ENCODE peak calls at places on chromosomes 11 and 22, in four cellular contexts. One of them, this sample, is unnamed.

GRCh38 chr11:134701564-134702165 is 289.6 kb upstream of the B3GAT1 start:
- DNase-seq in prostate gland: no peak
- DNase-seq in progenitor cell of endocrine pancreas: no peak
- DNase-seq in heart left ventricle: no peak
- DNase-seq in this sample: no peak

GRCh38 chr11:111793863-111794262 is 27.7 kb upstream of the PPP2R1B start:
- DNase-seq in prostate gland: no peak
- DNase-seq in progenitor cell of endocrine pancreas: no peak
- DNase-seq in heart left ventricle: peak; percentile 59
- DNase-seq in this sample: no peak

GRCh38 chr11:9758676-9759518 is 95.0 kb downstream of the SWAP70 start:
- DNase-seq in prostate gland: peak; percentile 71
- DNase-seq in progenitor cell of endocrine pancreas: peak; percentile 52
- DNase-seq in heart left ventricle: peak; percentile 92
- DNase-seq in this sample: peak; percentile 64

GRCh38 chr11:96426356-96427103 is 36.7 kb downstream of the JRKL start:
- DNase-seq in prostate gland: no peak
- DNase-seq in progenitor cell of endocrine pancreas: no peak
- DNase-seq in heart left ventricle: no peak
- DNase-seq in this sample: no peak

GRCh38 chr11:61999141-61999975 is 31.9 kb upstream of the FTH1 start:
- DNase-seq in prostate gland: no peak
- DNase-seq in progenitor cell of endocrine pancreas: no peak
- DNase-seq in heart left ventricle: no peak
- DNase-seq in this sample: no peak

GRCh38 chr11:78417888-78418583 is 416 bp upstream of the GAB2 start:
- DNase-seq in prostate gland: peak; percentile 67
- DNase-seq in progenitor cell of endocrine pancreas: peak; percentile 90
- DNase-seq in heart left ventricle: peak; percentile 87
- DNase-seq in this sample: peak; percentile 92

GRCh38 chr11:3194016-3194816 is 24.4 kb downstream of the MRGPRG start:
- DNase-seq in prostate gland: no peak
- DNase-seq in progenitor cell of endocrine pancreas: no peak
- DNase-seq in heart left ventricle: peak; percentile 24
- DNase-seq in this sample: no peak

GRCh38 chr11:62806611-62807121 is 1.4 kb upstream of the NXF1 start:
- DNase-seq in prostate gland: no peak
- DNase-seq in progenitor cell of endocrine pancreas: no peak
- DNase-seq in heart left ventricle: peak; percentile 63
- DNase-seq in this sample: no peak

GRCh38 chr11:104968365-104968855 is at the start of gene CASP4:
- DNase-seq in prostate gland: peak; percentile 55
- DNase-seq in progenitor cell of endocrine pancreas: no peak
- DNase-seq in heart left ventricle: no peak
- DNase-seq in this sample: no peak

GRCh38 chr22:30460147-30460546 is 11.7 kb downstream of the SEC14L3 start:
- DNase-seq in prostate gland: peak; percentile 57
- DNase-seq in progenitor cell of endocrine pancreas: no peak
- DNase-seq in heart left ventricle: no peak
- DNase-seq in this sample: no peak

GRCh38 chr11:33970984-33971466 is 79.1 kb upstream of the LMO2 start:
- DNase-seq in prostate gland: peak; percentile 35
- DNase-seq in progenitor cell of endocrine pancreas: peak; percentile 10
- DNase-seq in heart left ventricle: peak; percentile 48
- DNase-seq in this sample: peak; percentile 54

GRCh38 chr11:34855754-34856095 is 60.5 kb downstream of the APIP start:
- DNase-seq in prostate gland: no peak
- DNase-seq in progenitor cell of endocrine pancreas: no peak
- DNase-seq in heart left ventricle: no peak
- DNase-seq in this sample: no peak

GRCh38 chr11:127993788-127994187 is 593.6 kb downstream of the ETS1 start:
- DNase-seq in prostate gland: no peak
- DNase-seq in progenitor cell of endocrine pancreas: no peak
- DNase-seq in heart left ventricle: no peak
- DNase-seq in this sample: no peak

GRCh38 chr22:39943941-39944624 is 16.1 kb upstream of the TMA7B start:
- DNase-seq in prostate gland: no peak
- DNase-seq in progenitor cell of endocrine pancreas: no peak
- DNase-seq in heart left ventricle: no peak
- DNase-seq in this sample: no peak

GRCh38 chr11:19419021-19419750 is 178.4 kb upstream of the E2F8 start:
- DNase-seq in prostate gland: no peak
- DNase-seq in progenitor cell of endocrine pancreas: no peak
- DNase-seq in heart left ventricle: no peak
- DNase-seq in this sample: no peak

GRCh38 chr11:19426022-19426718 is 185.4 kb upstream of the E2F8 start:
- DNase-seq in prostate gland: no peak
- DNase-seq in progenitor cell of endocrine pancreas: no peak
- DNase-seq in heart left ventricle: no peak
- DNase-seq in this sample: no peak

GRCh38 chr11:19421134-19421533 is 180.4 kb upstream of the E2F8 start:
- DNase-seq in prostate gland: no peak
- DNase-seq in progenitor cell of endocrine pancreas: no peak
- DNase-seq in heart left ventricle: no peak
- DNase-seq in this sample: no peak

GRCh38 chr11:19419813-19420212 is 179.1 kb upstream of the E2F8 start:
- DNase-seq in prostate gland: no peak
- DNase-seq in progenitor cell of endocrine pancreas: no peak
- DNase-seq in heart left ventricle: no peak
- DNase-seq in this sample: no peak

GRCh38 chr11:19422257-19422656 is 181.5 kb upstream of the E2F8 start:
- DNase-seq in prostate gland: no peak
- DNase-seq in progenitor cell of endocrine pancreas: no peak
- DNase-seq in heart left ventricle: no peak
- DNase-seq in this sample: no peak
- TF ChIP-seq CTCF in prostate gland: no peak
- TF ChIP-seq CTCF in progenitor cell of endocrine pancreas: no peak
- TF ChIP-seq CTCF in heart left ventricle: no peak
- TF ChIP-seq CTCF in this sample: no peak

DNA sequence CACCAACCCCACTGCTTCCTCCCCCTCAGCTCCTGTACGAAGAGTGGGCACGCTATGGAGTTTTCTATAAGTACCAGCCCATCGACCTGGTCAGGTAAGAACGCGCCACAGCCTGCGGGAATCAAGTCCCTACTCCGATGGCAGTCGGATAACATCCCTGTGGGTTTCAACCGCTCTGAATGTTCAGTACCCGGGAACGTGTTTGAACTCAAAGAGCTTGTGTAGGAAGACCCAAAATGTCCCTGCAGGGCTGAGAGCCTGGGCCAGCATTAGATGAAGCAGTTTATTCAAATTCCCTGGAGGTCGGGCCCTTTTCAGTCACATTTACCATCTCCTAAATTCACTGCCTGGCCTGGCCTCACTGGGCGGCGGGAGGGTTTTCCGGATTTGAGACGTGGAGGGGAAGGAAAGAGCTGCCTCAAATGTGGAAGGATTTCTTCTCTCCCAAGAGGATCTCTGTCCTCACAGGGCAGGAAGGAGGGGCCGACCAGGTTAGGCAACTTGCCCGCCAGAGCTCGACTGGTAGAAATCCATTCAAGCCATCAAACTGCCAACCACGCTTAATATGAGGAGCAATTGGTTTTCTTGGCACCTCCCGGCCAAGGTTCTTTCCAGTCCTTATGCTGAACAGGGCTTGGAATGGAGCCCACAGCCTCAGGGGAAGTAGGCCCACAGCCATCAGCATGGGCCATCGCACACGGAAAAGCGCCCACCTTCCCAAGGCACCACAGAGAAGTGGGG is 46.4 kb downstream of the ANO1 start:
- DNase-seq in prostate gland: peak; percentile 62
- DNase-seq in progenitor cell of endocrine pancreas: no peak
- DNase-seq in heart left ventricle: no peak
- DNase-seq in this sample: no peak
- TF ChIP-seq CTCF in prostate gland: no peak
- TF ChIP-seq CTCF in progenitor cell of endocrine pancreas: no peak
- TF ChIP-seq CTCF in heart left ventricle: no peak
- TF ChIP-seq CTCF in this sample: no peak

GRCh38 chr11:108121274-108122155 is at the start of gene ACAT1:
- DNase-seq in prostate gland: peak; percentile 94
- DNase-seq in progenitor cell of endocrine pancreas: peak; percentile 89
- DNase-seq in heart left ventricle: peak; percentile 99
- DNase-seq in this sample: peak; percentile 92
- TF ChIP-seq CTCF in prostate gland: peak; percentile 40
- TF ChIP-seq CTCF in progenitor cell of endocrine pancreas: peak; percentile 47
- TF ChIP-seq CTCF in heart left ventricle: peak; percentile 28
- TF ChIP-seq CTCF in this sample: peak; percentile 44

GRCh38 chr11:81444306-81444705 is 1289.4 kb downstream of the FAM181B start:
- DNase-seq in prostate gland: no peak
- DNase-seq in progenitor cell of endocrine pancreas: no peak
- DNase-seq in heart left ventricle: no peak
- DNase-seq in this sample: no peak
- TF ChIP-seq CTCF in prostate gland: no peak
- TF ChIP-seq CTCF in progenitor cell of endocrine pancreas: peak; percentile 42
- TF ChIP-seq CTCF in heart left ventricle: no peak
- TF ChIP-seq CTCF in this sample: no peak

DNA sequence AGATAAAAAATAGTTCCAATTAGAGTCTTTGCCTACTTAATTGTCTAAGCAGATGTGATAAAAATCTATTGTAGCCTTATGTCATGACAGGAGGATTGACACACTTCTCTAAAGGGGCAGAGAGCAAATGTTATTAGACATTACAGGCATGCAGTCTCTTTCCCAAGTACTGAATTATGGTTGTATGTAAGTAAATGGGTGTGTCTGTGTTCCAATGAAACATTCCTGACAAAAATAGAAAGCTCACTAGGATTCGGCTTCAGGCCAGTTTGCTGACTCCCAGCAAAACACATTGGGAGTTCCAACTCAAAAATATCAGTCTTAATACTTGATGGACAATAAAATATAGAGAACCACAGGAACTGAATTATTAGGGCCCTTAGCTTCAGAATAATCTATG is 1480.4 kb downstream of the FAM181B start:
- DNase-seq in prostate gland: no peak
- DNase-seq in progenitor cell of endocrine pancreas: no peak
- DNase-seq in heart left ventricle: peak; percentile 21
- DNase-seq in this sample: no peak
- TF ChIP-seq CTCF in prostate gland: no peak
- TF ChIP-seq CTCF in progenitor cell of endocrine pancreas: no peak
- TF ChIP-seq CTCF in heart left ventricle: no peak
- TF ChIP-seq CTCF in this sample: no peak